ENCODE peak calls at places on chromosome 1, in five cellular contexts. J, L, I, G and V are unnamed samples.

GRCh38 chr1:9233942-9234222 is 692 bp upstream of the H6PD start:
- DNase-seq in G (no peak), I (no peak), J (no peak), L (no peak), V (no peak)

GRCh38 chr1:156583821-156584622 is 4.5 kb downstream of the TTC24 start:
- DNase-seq in L (peak; percentile 82), I (no peak), G (no peak), J (peak; percentile 77), V (no peak)

GRCh38 chr1:198903203-198903602 is 264.4 kb downstream of the PTPRC start:
- DNase-seq in G (no peak), J (no peak), L (peak; percentile 15), I (peak; percentile 50), V (no peak)

GRCh38 chr1:91872560-91873081 is 13.3 kb downstream of the TGFBR3 start:
- DNase-seq in L (no peak), I (no peak), G (no peak), J (no peak), V (no peak)

GRCh38 chr1:203937678-203938330 is 76.4 kb downstream of the SNRPE start:
- DNase-seq in J (no peak), G (no peak), L (no peak), I (no peak), V (no peak)

GRCh38 chr1:23383547-23384311 is 14.1 kb upstream of the ZNF436 start:
- DNase-seq in I (no peak), J (no peak), G (no peak), L (no peak), V (no peak)

GRCh38 chr1:14522331-14523241 is 75.9 kb upstream of the KAZN start:
- DNase-seq in I (no peak), L (no peak), J (no peak), G (peak; percentile 65), V (no peak)

GRCh38 chr1:110056284-110056680 is 14.2 kb downstream of the ALX3 start:
- DNase-seq in J (no peak), I (no peak), L (no peak), G (no peak), V (no peak)

GRCh38 chr1:212973899-212974298 is 23.6 kb downstream of the VASH2 start:
- DNase-seq in I (no peak), J (no peak), L (no peak), G (no peak), V (peak; percentile 51)

GRCh38 chr1:228082260-228082974 is at the start of gene ARF1:
- DNase-seq in J (peak; percentile 58), I (peak; percentile 79), L (peak; percentile 97), G (peak; percentile 97), V (peak; percentile 98)

GRCh38 chr1:207520946-207521345 is 25.0 kb downstream of the CR1 start:
- DNase-seq in G (no peak), I (no peak), L (no peak), J (no peak), V (no peak)
- TF ChIP-seq CTCF in G (no peak), I (no peak), L (no peak), J (no peak), V (no peak)

GRCh38 chr1:94529416-94529815 is 12.1 kb downstream of the F3 start:
- DNase-seq in I (no peak), G (no peak), L (no peak), J (no peak), V (no peak)

GRCh38 chr1:94527447-94528031 is 14.0 kb downstream of the F3 start:
- DNase-seq in J (no peak), I (no peak), L (peak; percentile 33), G (no peak), V (no peak)

GRCh38 chr1:94526581-94526980 is 15.0 kb downstream of the F3 start:
- DNase-seq in J (no peak), L (no peak), G (no peak), I (no peak), V (no peak)

GRCh38 chr1:94528826-94529225 is 12.7 kb downstream of the F3 start:
- DNase-seq in J (no peak), I (no peak), G (no peak), L (no peak), V (no peak)

GRCh38 chr1:94528271-94528670 is 13.3 kb downstream of the F3 start:
- DNase-seq in I (no peak), L (no peak), J (no peak), G (no peak), V (no peak)
- TF ChIP-seq CTCF in I (no peak), L (no peak), J (no peak), G (no peak), V (no peak)

GRCh38 chr1:55064861-55065263 is 25.5 kb downstream of the PCSK9 start:
- DNase-seq in L (no peak), G (no peak), I (no peak), J (no peak), V (no peak)

GRCh38 chr1:55065649-55066048 is 26.3 kb downstream of the PCSK9 start:
- DNase-seq in J (no peak), I (no peak), G (no peak), L (no peak), V (no peak)

GRCh38 chr1:55063562-55063942 is 24.2 kb downstream of the PCSK9 start:
- DNase-seq in L (no peak), I (no peak), J (no peak), G (no peak), V (no peak)

GRCh38 chr1:55062801-55063561 is 23.6 kb downstream of the PCSK9 start:
- DNase-seq in J (no peak), G (no peak), I (no peak), L (no peak), V (no peak)

DNA sequence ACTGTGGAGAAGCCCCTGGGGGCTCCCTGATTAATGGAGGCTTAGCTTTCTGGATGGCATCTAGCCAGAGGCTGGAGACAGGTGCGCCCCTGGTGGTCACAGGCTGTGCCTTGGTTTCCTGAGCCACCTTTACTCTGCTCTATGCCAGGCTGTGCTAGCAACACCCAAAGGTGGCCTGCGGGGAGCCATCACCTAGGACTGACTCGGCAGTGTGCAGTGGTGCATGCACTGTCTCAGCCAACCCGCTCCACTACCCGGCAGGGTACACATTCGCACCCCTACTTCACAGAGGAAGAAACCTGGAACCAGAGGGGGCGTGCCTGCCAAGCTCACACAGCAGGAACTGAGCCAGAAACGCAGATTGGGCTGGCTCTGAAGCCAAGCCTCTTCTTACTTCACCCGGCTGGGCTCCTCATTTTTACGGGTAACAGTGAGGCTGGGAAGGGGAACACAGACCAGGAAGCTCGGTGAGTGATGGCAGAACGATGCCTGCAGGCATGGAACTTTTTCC is 24.8 kb downstream of the PCSK9 start:
- DNase-seq in L (no peak), G (no peak), I (no peak), J (no peak), V (no peak)
- TF ChIP-seq CTCF in L (peak; percentile 37), G (no peak), I (no peak), J (no peak), V (peak; percentile 38)

DNA sequence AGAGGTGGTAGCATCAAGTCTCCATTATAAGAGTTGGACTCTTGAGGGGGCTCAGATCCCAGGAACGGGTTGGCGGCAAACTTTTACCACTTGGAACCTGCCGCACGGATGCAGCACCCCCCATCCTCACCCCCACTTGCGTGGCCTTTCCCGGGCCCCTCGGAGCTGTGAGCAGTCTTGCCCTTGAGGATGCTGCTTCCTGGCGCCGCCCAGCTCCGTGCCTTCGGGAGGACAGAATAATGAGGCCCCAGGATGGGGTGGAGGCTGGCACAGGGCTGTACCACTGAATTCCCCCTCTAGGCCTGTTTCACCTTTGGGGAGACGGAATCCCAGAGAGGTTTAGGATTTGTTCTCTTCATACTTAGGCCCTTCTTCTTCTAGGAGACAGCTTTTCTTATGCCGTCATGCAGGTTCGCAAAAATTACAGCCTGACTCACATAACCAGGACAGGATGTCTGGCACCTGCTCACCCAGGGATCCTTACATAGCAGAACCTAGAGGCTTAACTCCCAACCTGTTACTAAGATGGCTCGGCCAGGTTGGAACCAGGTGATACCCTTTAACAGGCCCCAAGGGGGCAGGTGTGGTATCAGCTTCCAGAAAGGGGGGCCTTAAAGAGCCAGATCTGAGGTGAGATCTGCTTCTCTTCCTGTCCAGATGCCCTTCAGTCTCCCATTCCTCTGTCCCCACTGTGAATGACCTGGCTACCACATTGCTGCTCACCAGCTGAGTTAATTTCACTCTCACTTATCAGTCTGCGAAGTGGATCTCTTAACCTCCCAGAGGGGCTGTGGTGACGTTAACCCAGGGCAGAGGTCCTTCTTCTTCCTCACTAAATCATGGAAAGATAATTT is 1.5 kb downstream of the TRNP1 start:
- DNase-seq in G (no peak), I (no peak), J (no peak), L (no peak), V (no peak)
- TF ChIP-seq CTCF in G (no peak), I (no peak), J (no peak), L (no peak), V (no peak)

DNA sequence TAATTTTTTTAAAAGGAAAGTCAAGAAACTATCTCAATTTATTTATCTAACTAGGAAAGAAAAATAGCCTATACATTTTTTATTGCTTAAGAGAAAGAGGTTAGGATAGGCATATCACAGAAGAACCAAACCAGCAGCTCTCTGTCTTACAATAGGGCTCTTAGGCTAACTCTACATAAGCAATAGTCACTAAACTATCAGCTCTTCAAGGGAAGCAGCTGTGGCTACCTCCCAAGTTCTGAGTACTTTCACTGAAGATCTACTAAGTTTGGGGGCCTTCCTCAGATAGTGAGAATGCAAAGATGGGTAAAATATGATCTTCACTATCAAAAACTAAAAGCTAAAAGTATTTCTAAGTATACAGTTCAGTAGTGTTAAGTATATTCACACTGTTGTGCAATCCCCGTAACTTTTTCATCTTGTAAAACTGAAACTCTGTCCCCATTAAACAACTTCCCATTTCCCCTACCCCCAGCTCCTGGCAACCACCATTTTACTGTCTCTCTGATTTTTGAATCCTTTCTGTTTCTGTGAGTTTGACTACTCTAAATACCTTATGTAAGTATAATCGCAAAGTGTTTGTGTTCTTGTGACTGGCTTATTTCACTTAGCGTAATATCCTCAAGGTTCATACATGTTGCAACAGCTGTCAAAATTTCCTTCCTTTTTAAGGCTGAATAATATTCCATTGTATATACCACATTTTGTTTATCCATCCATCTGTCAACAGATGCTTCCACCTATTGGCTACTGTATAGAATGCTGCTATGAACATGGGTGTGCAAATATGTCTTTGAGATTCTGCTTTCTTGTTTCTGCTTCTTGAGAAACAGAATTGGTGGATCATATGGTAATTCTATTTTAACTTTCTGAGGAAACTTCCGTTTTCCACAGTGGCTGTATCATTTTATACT is 73.3 kb downstream of the ACBD6 start:
- DNase-seq in G (no peak), J (no peak), L (no peak), I (no peak), V (no peak)
- TF ChIP-seq CTCF in G (no peak), J (no peak), L (no peak), I (no peak), V (no peak)

GRCh38 chr1:93972341-93972740 is 63.1 kb upstream of the GCLM start:
- DNase-seq in G (no peak), L (no peak), I (no peak), J (no peak), V (no peak)

GRCh38 chr1:93969371-93969770 is 60.1 kb upstream of the GCLM start:
- DNase-seq in G (no peak), L (no peak), I (no peak), J (no peak), V (no peak)

GRCh38 chr1:93965888-93966287 is 56.7 kb upstream of the GCLM start:
- DNase-seq in I (no peak), J (no peak), L (no peak), G (no peak), V (no peak)

GRCh38 chr1:93967276-93967675 is 58.0 kb upstream of the GCLM start:
- DNase-seq in J (no peak), I (no peak), L (no peak), G (no peak), V (no peak)

GRCh38 chr1:93969887-93970286 is 60.7 kb upstream of the GCLM start:
- DNase-seq in L (no peak), J (no peak), G (no peak), I (no peak), V (no peak)
- TF ChIP-seq CTCF in L (no peak), J (no peak), G (no peak), I (no peak), V (no peak)